ENCODE peak calls at places on chromosome 11, in six cellular contexts. I, K, T, V, Q and F are unnamed samples.

GRCh38 chr11:84930863-84931262 is 696.3 kb downstream of the DLG2 start:
- DNase-seq in I (no peak), K (no peak), T (no peak), V (no peak), Q (no peak), F (no peak)

GRCh38 chr11:121421149-121421906 is 30.8 kb upstream of the SORL1 start:
- DNase-seq in I (no peak), K (no peak), T (no peak), V (no peak), Q (no peak), F (no peak)

GRCh38 chr11:102530558-102530957 is at the start of gene MMP7:
- DNase-seq in I (no peak), K (peak; percentile 52), T (peak; percentile 60), V (no peak), Q (no peak), F (no peak)

GRCh38 chr11:21771097-21771496 is 421.8 kb upstream of the ANO5 start:
- DNase-seq in I (no peak), K (no peak), T (no peak), V (no peak), Q (no peak), F (no peak)

GRCh38 chr11:12540075-12540685 is 134.0 kb upstream of the TEAD1 start:
- DNase-seq in I (no peak), K (no peak), T (peak; percentile 56), V (no peak), Q (no peak), F (no peak)

GRCh38 chr11:10303558-10304363 is 1.1 kb upstream of the ADM start:
- DNase-seq in I (peak; percentile 34), K (no peak), T (peak; percentile 41), V (no peak), Q (peak; percentile 86), F (no peak)

GRCh38 chr11:32438883-32439487 is 3.6 kb upstream of the WT1 start:
- DNase-seq in I (peak; percentile 27), K (no peak), T (no peak), V (no peak), Q (no peak), F (peak; percentile 33)

GRCh38 chr11:14258177-14258935 is 100.6 kb downstream of the RRAS2 start:
- DNase-seq in I (no peak), K (no peak), T (peak; percentile 57), V (no peak), Q (no peak), F (no peak)

GRCh38 chr11:3835100-3835485 is 5.7 kb downstream of the RHOG start:
- DNase-seq in I (no peak), K (no peak), T (no peak), V (no peak), Q (no peak), F (no peak)

GRCh38 chr11:72591023-72591422 is 83.2 kb downstream of the PDE2A start:
- DNase-seq in I (no peak), K (no peak), T (no peak), V (no peak), Q (peak; percentile 7), F (no peak)

DNA sequence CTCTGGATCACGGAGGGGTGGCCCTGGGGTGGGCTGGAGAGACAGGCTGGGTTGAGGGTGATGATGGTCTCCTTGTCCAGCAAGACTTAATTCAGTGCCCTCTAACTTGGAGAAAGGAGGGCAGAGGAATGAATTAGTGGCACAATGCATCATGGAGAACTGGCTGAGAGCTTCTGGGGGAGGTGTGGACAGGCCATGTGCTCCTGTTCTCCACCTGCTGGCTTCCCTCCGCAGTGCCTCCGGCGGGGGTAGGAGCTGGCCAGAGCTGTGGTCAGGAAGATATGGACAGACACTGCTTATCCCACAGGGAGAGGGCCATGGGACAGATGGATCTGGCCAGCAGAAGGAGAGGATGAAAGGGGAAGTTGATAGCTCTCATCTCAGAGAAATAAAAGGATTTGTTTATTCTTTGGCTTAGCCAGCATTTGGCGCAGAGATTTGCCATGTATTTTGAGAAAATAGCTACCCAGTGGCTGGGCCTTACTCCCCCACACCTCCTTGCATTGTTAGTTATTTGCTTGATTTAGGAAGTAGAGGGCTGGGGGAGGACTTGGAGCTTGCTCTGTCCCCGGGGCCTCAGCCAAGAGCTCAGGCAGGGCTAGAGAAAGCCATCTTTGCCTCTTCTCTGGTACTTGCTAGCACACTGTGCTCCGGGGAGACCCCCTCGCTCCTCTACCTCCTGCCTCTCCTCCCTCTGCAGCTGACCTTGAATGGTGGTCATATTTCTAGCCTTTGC is 93.2 kb downstream of the SCN3B start:
- DNase-seq in I (peak; percentile 57), K (no peak), T (peak; percentile 32), V (no peak), Q (no peak), F (peak; percentile 34)
- TF ChIP-seq CTCF in I (no peak), K (peak; percentile 25), T (peak; percentile 42), V (no peak), Q (no peak), F (peak; percentile 53)

DNA sequence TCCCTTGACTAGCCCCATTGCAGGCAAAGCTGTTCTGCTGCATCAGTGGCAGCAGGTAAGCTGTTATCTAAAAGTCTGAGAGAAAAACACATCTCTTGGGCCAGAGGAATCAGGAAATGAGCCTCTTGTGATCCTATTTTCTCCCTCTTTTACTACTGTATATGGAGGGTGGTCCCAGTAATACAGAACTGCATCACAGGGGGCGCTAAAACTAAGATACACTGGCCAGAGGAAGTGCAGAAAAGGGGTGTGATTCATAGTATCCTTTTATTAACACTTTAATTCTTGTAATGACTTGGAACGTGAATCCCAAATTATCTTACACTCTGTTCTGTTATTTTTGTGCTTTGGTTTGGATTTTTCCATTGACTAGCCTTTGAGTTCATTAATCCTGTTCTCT is 8.8 kb upstream of the MED17 start:
- DNase-seq in I (peak; percentile 13), K (no peak), T (no peak), V (peak; percentile 41), Q (no peak), F (no peak)
- TF ChIP-seq CTCF in I (peak; percentile 31), K (peak; percentile 56), T (peak; percentile 17), V (peak; percentile 76), Q (no peak), F (peak; percentile 46)

GRCh38 chr11:130854483-130854882 is 61.8 kb downstream of the SNX19 start:
- DNase-seq in I (no peak), K (no peak), T (no peak), V (peak; percentile 27), Q (no peak), F (no peak)

GRCh38 chr11:130850185-130850944 is 65.9 kb downstream of the SNX19 start:
- DNase-seq in I (no peak), K (no peak), T (no peak), V (no peak), Q (no peak), F (no peak)

GRCh38 chr11:130848361-130849214 is 67.7 kb downstream of the SNX19 start:
- DNase-seq in I (no peak), K (no peak), T (no peak), V (no peak), Q (no peak), F (no peak)

GRCh38 chr11:130849215-130849568 is 67.1 kb downstream of the SNX19 start:
- DNase-seq in I (no peak), K (no peak), T (peak; percentile 98), V (no peak), Q (no peak), F (no peak)

DNA sequence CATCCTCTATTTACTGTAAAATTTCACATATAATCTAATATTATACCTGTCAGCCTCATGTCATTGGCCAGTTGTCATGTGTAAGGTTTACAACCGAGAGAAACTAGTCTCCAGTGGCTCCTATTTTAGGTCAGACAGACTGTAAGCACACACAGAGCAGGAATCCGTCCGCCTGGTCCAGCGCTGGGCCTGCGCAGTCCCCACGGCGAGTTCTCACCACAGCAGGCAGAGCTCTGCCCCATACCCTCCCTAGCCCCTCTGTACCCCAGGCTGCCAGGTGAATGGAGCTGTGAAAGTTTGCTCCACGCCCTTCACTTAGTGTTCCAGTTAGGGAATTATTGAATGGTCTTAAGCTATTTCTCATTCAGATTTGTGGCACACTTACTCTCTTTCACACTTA is 63.7 kb downstream of the SNX19 start:
- DNase-seq in I (no peak), K (no peak), T (no peak), V (no peak), Q (no peak), F (no peak)
- TF ChIP-seq CTCF in I (no peak), K (no peak), T (no peak), V (no peak), Q (no peak), F (no peak)

DNA sequence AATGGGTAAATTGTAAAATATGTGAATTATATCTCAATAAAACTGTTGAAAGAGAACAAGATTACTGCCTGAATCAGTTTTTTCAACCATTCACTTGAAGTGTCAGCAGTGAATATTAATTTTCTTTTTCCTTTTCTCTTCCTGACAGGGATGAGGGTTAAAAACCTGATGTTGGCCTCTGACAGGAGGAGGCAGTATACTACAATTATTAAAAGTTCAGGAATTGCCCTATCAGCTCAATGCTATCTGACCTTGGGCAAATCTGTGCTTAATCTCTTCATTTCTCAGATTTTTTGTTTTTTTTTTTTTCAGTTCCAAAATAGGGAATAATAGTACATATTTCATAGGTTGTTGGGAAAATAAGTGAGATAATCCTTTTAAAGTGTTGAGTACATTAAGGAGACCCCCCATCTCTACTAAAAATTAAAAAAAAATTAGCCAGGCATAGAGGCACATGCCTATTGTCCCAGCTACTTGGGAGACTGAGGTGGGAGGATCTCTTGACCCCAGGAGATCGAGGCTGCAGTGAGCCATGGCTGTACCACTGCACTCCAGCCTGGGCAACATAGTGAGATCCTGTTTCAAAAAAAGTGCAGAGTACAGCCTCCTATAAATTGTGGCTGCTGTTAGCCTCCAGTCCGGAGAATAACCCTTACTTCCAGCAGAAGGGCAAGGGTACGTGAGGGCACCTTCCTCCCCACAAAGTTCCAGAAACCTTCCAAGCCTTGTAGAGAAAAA is 48.8 kb downstream of the TRIM44 start:
- DNase-seq in I (no peak), K (no peak), T (no peak), V (no peak), Q (no peak), F (no peak)
- TF ChIP-seq CTCF in I (no peak), K (peak; percentile 40), T (no peak), V (peak; percentile 3), Q (no peak), F (no peak)

DNA sequence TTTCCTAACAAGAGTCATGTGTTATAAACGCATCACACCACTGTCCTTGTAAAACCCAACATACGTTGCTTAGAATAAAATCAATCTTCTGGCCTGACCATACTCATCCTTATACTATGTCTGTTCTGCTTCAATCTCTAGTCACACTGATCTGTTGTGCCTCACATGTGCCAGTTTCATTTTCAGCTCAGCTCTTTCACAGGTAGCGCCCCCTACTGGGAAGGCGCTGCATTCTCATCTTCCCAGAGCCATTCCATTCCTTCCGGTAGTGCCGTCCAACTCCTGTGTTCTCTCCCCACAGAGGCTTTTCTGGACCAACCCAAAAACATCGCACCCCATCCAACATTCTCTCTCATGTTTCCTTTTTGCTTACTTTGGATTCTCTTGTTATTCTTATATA is 22.2 kb downstream of the CASP5 start:
- DNase-seq in I (peak; percentile 11), K (no peak), T (no peak), V (peak; percentile 19), Q (peak; percentile 55), F (no peak)
- TF ChIP-seq CTCF in I (peak; percentile 41), K (peak; percentile 63), T (peak; percentile 48), V (peak; percentile 84), Q (peak; percentile 69), F (peak; percentile 33)